ENCODE peak calls at places on chromosomes 11 and 22, in nine cellular contexts. One of them, this sample, is unnamed.

GRCh38 chr11:65479184-65480145 is 19.4 kb upstream of the MALAT1 start:
- DNase-seq in fibroblast of the aortic adventitia: peak
- DNase-seq in left ventricle myocardium inferior: peak
- DNase-seq in astrocyte of the spinal cord: peak
- DNase-seq in heart right ventricle: peak
- DNase-seq in DND-41: no peak
- DNase-seq in HepG2: no peak
- DNase-seq in ovary: peak
- DNase-seq in tibial artery: peak
- DNase-seq in this sample: peak

GRCh38 chr11:83571301-83571700 is 285.1 kb upstream of the CCDC90B start:
- DNase-seq in DND-41: no peak
- DNase-seq in heart right ventricle: no peak
- DNase-seq in astrocyte of the spinal cord: no peak
- DNase-seq in tibial artery: no peak
- DNase-seq in HepG2: no peak
- DNase-seq in fibroblast of the aortic adventitia: peak
- DNase-seq in left ventricle myocardium inferior: no peak
- DNase-seq in ovary: no peak
- DNase-seq in this sample: peak

GRCh38 chr11:62923634-62924411 is 2.7 kb upstream of the CHRM1 start:
- DNase-seq in HepG2: no peak
- DNase-seq in tibial artery: no peak
- DNase-seq in heart right ventricle: no peak
- DNase-seq in fibroblast of the aortic adventitia: no peak
- DNase-seq in astrocyte of the spinal cord: no peak
- DNase-seq in DND-41: no peak
- DNase-seq in left ventricle myocardium inferior: no peak
- DNase-seq in ovary: no peak
- DNase-seq in this sample: no peak

GRCh38 chr11:25927391-25927790 is 404.5 kb upstream of the ANO3 start:
- DNase-seq in fibroblast of the aortic adventitia: peak
- DNase-seq in left ventricle myocardium inferior: no peak
- DNase-seq in tibial artery: no peak
- DNase-seq in heart right ventricle: no peak
- DNase-seq in astrocyte of the spinal cord: no peak
- DNase-seq in ovary: no peak
- DNase-seq in DND-41: no peak
- DNase-seq in HepG2: no peak
- DNase-seq in this sample: no peak

GRCh38 chr11:114366331-114367243 is 33.7 kb downstream of the C11orf71 start:
- DNase-seq in astrocyte of the spinal cord: peak
- DNase-seq in HepG2: no peak
- DNase-seq in fibroblast of the aortic adventitia: peak
- DNase-seq in tibial artery: no peak
- DNase-seq in left ventricle myocardium inferior: no peak
- DNase-seq in DND-41: no peak
- DNase-seq in ovary: no peak
- DNase-seq in heart right ventricle: no peak
- DNase-seq in this sample: peak

GRCh38 chr11:66477256-66478201 is 2.7 kb upstream of the DPP3 start:
- DNase-seq in left ventricle myocardium inferior: no peak
- DNase-seq in tibial artery: no peak
- DNase-seq in astrocyte of the spinal cord: no peak
- DNase-seq in heart right ventricle: no peak
- DNase-seq in fibroblast of the aortic adventitia: no peak
- DNase-seq in ovary: no peak
- DNase-seq in DND-41: no peak
- DNase-seq in HepG2: no peak
- DNase-seq in this sample: no peak

GRCh38 chr22:33864723-33865130 is 55.5 kb downstream of the LARGE1 start:
- DNase-seq in heart right ventricle: peak
- DNase-seq in left ventricle myocardium inferior: peak
- DNase-seq in fibroblast of the aortic adventitia: no peak
- DNase-seq in HepG2: peak
- DNase-seq in DND-41: no peak
- DNase-seq in astrocyte of the spinal cord: no peak
- DNase-seq in ovary: no peak
- DNase-seq in tibial artery: no peak
- DNase-seq in this sample: no peak

GRCh38 chr11:75365711-75366181 is 14.3 kb upstream of the ARRB1 start:
- DNase-seq in heart right ventricle: no peak
- DNase-seq in ovary: no peak
- DNase-seq in astrocyte of the spinal cord: peak
- DNase-seq in tibial artery: no peak
- DNase-seq in fibroblast of the aortic adventitia: peak
- DNase-seq in HepG2: no peak
- DNase-seq in DND-41: no peak
- DNase-seq in left ventricle myocardium inferior: no peak
- DNase-seq in this sample: peak

GRCh38 chr11:37552284-37552683 is 954.2 kb upstream of the RAG2 start:
- DNase-seq in fibroblast of the aortic adventitia: no peak
- DNase-seq in ovary: no peak
- DNase-seq in tibial artery: no peak
- DNase-seq in astrocyte of the spinal cord: no peak
- DNase-seq in HepG2: no peak
- DNase-seq in heart right ventricle: no peak
- DNase-seq in left ventricle myocardium inferior: no peak
- DNase-seq in DND-41: no peak
- DNase-seq in this sample: no peak

GRCh38 chr11:119371778-119372182 is 9.7 kb downstream of the USP2 start:
- DNase-seq in heart right ventricle: no peak
- DNase-seq in astrocyte of the spinal cord: no peak
- DNase-seq in ovary: no peak
- DNase-seq in tibial artery: no peak
- DNase-seq in fibroblast of the aortic adventitia: no peak
- DNase-seq in DND-41: no peak
- DNase-seq in left ventricle myocardium inferior: no peak
- DNase-seq in HepG2: no peak
- DNase-seq in this sample: no peak

GRCh38 chr22:29719894-29720645 is at the start of gene CABP7:
- DNase-seq in left ventricle myocardium inferior: no peak
- DNase-seq in fibroblast of the aortic adventitia: no peak
- DNase-seq in heart right ventricle: no peak
- DNase-seq in ovary: no peak
- DNase-seq in astrocyte of the spinal cord: no peak
- DNase-seq in HepG2: no peak
- DNase-seq in tibial artery: no peak
- DNase-seq in DND-41: no peak
- DNase-seq in this sample: no peak

GRCh38 chr11:17230867-17231851 is 23.4 kb upstream of the PIK3C2A start:
- DNase-seq in DND-41: peak
- DNase-seq in astrocyte of the spinal cord: no peak
- DNase-seq in left ventricle myocardium inferior: no peak
- DNase-seq in HepG2: no peak
- DNase-seq in ovary: no peak
- DNase-seq in tibial artery: no peak
- DNase-seq in fibroblast of the aortic adventitia: no peak
- DNase-seq in heart right ventricle: no peak
- DNase-seq in this sample: no peak

GRCh38 chr11:69217276-69218105 is 61.8 kb downstream of the SMIM38 start:
- DNase-seq in fibroblast of the aortic adventitia: no peak
- DNase-seq in HepG2: no peak
- DNase-seq in left ventricle myocardium inferior: no peak
- DNase-seq in tibial artery: peak
- DNase-seq in astrocyte of the spinal cord: no peak
- DNase-seq in heart right ventricle: no peak
- DNase-seq in ovary: no peak
- DNase-seq in DND-41: no peak
- DNase-seq in this sample: no peak

GRCh38 chr11:46391186-46391577 is 394 bp downstream of the CHRM4 start:
- DNase-seq in heart right ventricle: no peak
- DNase-seq in astrocyte of the spinal cord: no peak
- DNase-seq in DND-41: no peak
- DNase-seq in ovary: no peak
- DNase-seq in tibial artery: no peak
- DNase-seq in left ventricle myocardium inferior: no peak
- DNase-seq in fibroblast of the aortic adventitia: no peak
- DNase-seq in HepG2: no peak
- DNase-seq in this sample: no peak

GRCh38 chr22:33666249-33666648 is 254.0 kb downstream of the LARGE1 start:
- DNase-seq in heart right ventricle: no peak
- DNase-seq in left ventricle myocardium inferior: no peak
- DNase-seq in tibial artery: no peak
- DNase-seq in DND-41: no peak
- DNase-seq in ovary: no peak
- DNase-seq in HepG2: no peak
- DNase-seq in astrocyte of the spinal cord: no peak
- DNase-seq in fibroblast of the aortic adventitia: no peak
- DNase-seq in this sample: no peak

GRCh38 chr11:133955091-133955846 is 1.5 kb downstream of the IGSF9B start:
- DNase-seq in DND-41: no peak
- DNase-seq in ovary: peak
- DNase-seq in tibial artery: peak
- DNase-seq in heart right ventricle: peak
- DNase-seq in left ventricle myocardium inferior: peak
- DNase-seq in fibroblast of the aortic adventitia: no peak
- DNase-seq in astrocyte of the spinal cord: no peak
- DNase-seq in HepG2: no peak
- DNase-seq in this sample: no peak

GRCh38 chr22:36942561-36942960 is 29.1 kb downstream of the CSF2RB start:
- DNase-seq in tibial artery: no peak
- DNase-seq in ovary: no peak
- DNase-seq in fibroblast of the aortic adventitia: no peak
- DNase-seq in left ventricle myocardium inferior: no peak
- DNase-seq in HepG2: no peak
- DNase-seq in DND-41: no peak
- DNase-seq in astrocyte of the spinal cord: no peak
- DNase-seq in heart right ventricle: no peak
- DNase-seq in this sample: no peak

GRCh38 chr11:29282088-29282487 is 734.7 kb downstream of the KCNA4 start:
- DNase-seq in DND-41: no peak
- DNase-seq in ovary: no peak
- DNase-seq in left ventricle myocardium inferior: no peak
- DNase-seq in fibroblast of the aortic adventitia: peak
- DNase-seq in astrocyte of the spinal cord: peak
- DNase-seq in HepG2: peak
- DNase-seq in heart right ventricle: no peak
- DNase-seq in tibial artery: no peak
- DNase-seq in this sample: peak

GRCh38 chr11:117941163-117941707 is 12.0 kb upstream of the TMPRSS13 start:
- DNase-seq in left ventricle myocardium inferior: no peak
- DNase-seq in fibroblast of the aortic adventitia: no peak
- DNase-seq in DND-41: peak
- DNase-seq in HepG2: no peak
- DNase-seq in ovary: no peak
- DNase-seq in astrocyte of the spinal cord: no peak
- DNase-seq in tibial artery: no peak
- DNase-seq in heart right ventricle: no peak
- DNase-seq in this sample: no peak

GRCh38 chr11:63705526-63705925 is 24.2 kb downstream of the RTN3 start:
- DNase-seq in left ventricle myocardium inferior: no peak
- DNase-seq in DND-41: no peak
- DNase-seq in astrocyte of the spinal cord: no peak
- DNase-seq in HepG2: no peak
- DNase-seq in heart right ventricle: no peak
- DNase-seq in ovary: no peak
- DNase-seq in tibial artery: no peak
- DNase-seq in fibroblast of the aortic adventitia: no peak
- DNase-seq in this sample: no peak

GRCh38 chr22:41096841-41097240 is 4.4 kb downstream of the EP300 start:
- DNase-seq in astrocyte of the spinal cord: no peak
- DNase-seq in tibial artery: no peak
- DNase-seq in left ventricle myocardium inferior: no peak
- DNase-seq in fibroblast of the aortic adventitia: no peak
- DNase-seq in heart right ventricle: no peak
- DNase-seq in HepG2: no peak
- DNase-seq in DND-41: no peak
- DNase-seq in ovary: no peak
- DNase-seq in this sample: no peak

GRCh38 chr11:70606248-70606950 is 208.1 kb downstream of the CTTN start:
- DNase-seq in astrocyte of the spinal cord: no peak
- DNase-seq in left ventricle myocardium inferior: no peak
- DNase-seq in tibial artery: no peak
- DNase-seq in fibroblast of the aortic adventitia: no peak
- DNase-seq in ovary: no peak
- DNase-seq in DND-41: peak
- DNase-seq in HepG2: no peak
- DNase-seq in heart right ventricle: no peak
- DNase-seq in this sample: no peak

GRCh38 chr22:37169412-37169811 is 18.6 kb downstream of the C1QTNF6 start:
- DNase-seq in tibial artery: no peak
- DNase-seq in ovary: no peak
- DNase-seq in DND-41: no peak
- DNase-seq in astrocyte of the spinal cord: no peak
- DNase-seq in fibroblast of the aortic adventitia: no peak
- DNase-seq in heart right ventricle: no peak
- DNase-seq in left ventricle myocardium inferior: no peak
- DNase-seq in HepG2: no peak
- DNase-seq in this sample: no peak

GRCh38 chr11:7413961-7414728 is 71.2 kb upstream of the OLFML1 start:
- DNase-seq in ovary: no peak
- DNase-seq in tibial artery: no peak
- DNase-seq in astrocyte of the spinal cord: no peak
- DNase-seq in left ventricle myocardium inferior: no peak
- DNase-seq in HepG2: peak
- DNase-seq in heart right ventricle: no peak
- DNase-seq in DND-41: no peak
- DNase-seq in fibroblast of the aortic adventitia: no peak
- DNase-seq in this sample: no peak
- TF ChIP-seq CTCF in ovary: no peak
- TF ChIP-seq CTCF in tibial artery: no peak
- TF ChIP-seq CTCF in astrocyte of the spinal cord: no peak
- TF ChIP-seq CTCF in left ventricle myocardium inferior: no peak
- TF ChIP-seq CTCF in HepG2: no peak
- TF ChIP-seq CTCF in heart right ventricle: no peak
- TF ChIP-seq CTCF in DND-41: no peak
- TF ChIP-seq CTCF in fibroblast of the aortic adventitia: no peak
- TF ChIP-seq CTCF in this sample: no peak

GRCh38 chr11:13701506-13701905 is 33.0 kb downstream of the FAR1 start:
- DNase-seq in heart right ventricle: no peak
- DNase-seq in left ventricle myocardium inferior: no peak
- DNase-seq in DND-41: no peak
- DNase-seq in HepG2: peak
- DNase-seq in astrocyte of the spinal cord: no peak
- DNase-seq in tibial artery: no peak
- DNase-seq in fibroblast of the aortic adventitia: no peak
- DNase-seq in ovary: no peak
- DNase-seq in this sample: no peak
- TF ChIP-seq CTCF in heart right ventricle: no peak
- TF ChIP-seq CTCF in left ventricle myocardium inferior: no peak
- TF ChIP-seq CTCF in DND-41: peak
- TF ChIP-seq CTCF in HepG2: no peak
- TF ChIP-seq CTCF in astrocyte of the spinal cord: no peak
- TF ChIP-seq CTCF in tibial artery: no peak
- TF ChIP-seq CTCF in fibroblast of the aortic adventitia: no peak
- TF ChIP-seq CTCF in ovary: no peak
- TF ChIP-seq CTCF in this sample: no peak

GRCh38 chr11:96012086-96012824 is 88.3 kb upstream of the MTMR2 start:
- DNase-seq in left ventricle myocardium inferior: no peak
- DNase-seq in HepG2: peak
- DNase-seq in ovary: no peak
- DNase-seq in astrocyte of the spinal cord: peak
- DNase-seq in fibroblast of the aortic adventitia: peak
- DNase-seq in DND-41: peak
- DNase-seq in heart right ventricle: no peak
- DNase-seq in tibial artery: no peak
- DNase-seq in this sample: peak
- TF ChIP-seq CTCF in left ventricle myocardium inferior: peak
- TF ChIP-seq CTCF in HepG2: peak
- TF ChIP-seq CTCF in ovary: no peak
- TF ChIP-seq CTCF in astrocyte of the spinal cord: peak
- TF ChIP-seq CTCF in fibroblast of the aortic adventitia: peak
- TF ChIP-seq CTCF in DND-41: peak
- TF ChIP-seq CTCF in heart right ventricle: peak
- TF ChIP-seq CTCF in tibial artery: peak
- TF ChIP-seq CTCF in this sample: peak

GRCh38 chr11:58844600-58844999 is at the start of gene GLYATL2:
- DNase-seq in HepG2: no peak
- DNase-seq in left ventricle myocardium inferior: no peak
- DNase-seq in fibroblast of the aortic adventitia: peak
- DNase-seq in ovary: no peak
- DNase-seq in heart right ventricle: no peak
- DNase-seq in astrocyte of the spinal cord: no peak
- DNase-seq in tibial artery: no peak
- DNase-seq in DND-41: no peak
- DNase-seq in this sample: no peak
- TF ChIP-seq CTCF in HepG2: no peak
- TF ChIP-seq CTCF in left ventricle myocardium inferior: no peak
- TF ChIP-seq CTCF in fibroblast of the aortic adventitia: no peak
- TF ChIP-seq CTCF in ovary: no peak
- TF ChIP-seq CTCF in heart right ventricle: no peak
- TF ChIP-seq CTCF in astrocyte of the spinal cord: no peak
- TF ChIP-seq CTCF in tibial artery: no peak
- TF ChIP-seq CTCF in DND-41: no peak
- TF ChIP-seq CTCF in this sample: no peak

This sample was measured in HFFc6.